ENCODE peak calls at places on chromosome 10, in four cellular contexts. Y, M, B and U are unnamed samples.

GRCh38 chr10:101896466-101896865 is 52.9 kb upstream of the KCNIP2 start:
- DNase-seq in M (no peak), B (no peak), Y (no peak), U (no peak)

GRCh38 chr10:131779661-131780394 is 121.0 kb upstream of the PPP2R2D start:
- DNase-seq in Y (no peak), B (no peak), M (no peak), U (no peak)

GRCh38 chr10:117221156-117221711 is 19.7 kb upstream of the SLC18A2 start:
- DNase-seq in Y (no peak), B (peak; percentile 24), M (no peak), U (peak; percentile 6)

GRCh38 chr10:82826132-82826531 is 951.1 kb downstream of the NRG3 start:
- DNase-seq in M (no peak), B (no peak), Y (peak; percentile 26), U (peak; percentile 59)

GRCh38 chr10:74039561-74040145 is 41.7 kb downstream of the VCL start:
- DNase-seq in M (no peak), Y (peak; percentile 83), B (peak; percentile 49), U (peak; percentile 87)

GRCh38 chr10:86671985-86672710 is 3.8 kb downstream of the LDB3 start:
- DNase-seq in Y (no peak), M (peak; percentile 79), B (no peak), U (peak; percentile 46)

GRCh38 chr10:113071446-113071845 is 121.4 kb downstream of the TCF7L2 start:
- DNase-seq in M (peak; percentile 76), B (no peak), Y (peak; percentile 64), U (peak; percentile 73)

GRCh38 chr10:116108106-116108505 is 164.9 kb downstream of the GFRA1 start:
- DNase-seq in M (no peak), Y (no peak), B (no peak), U (no peak)

GRCh38 chr10:635088-635861 is 54.2 kb downstream of the DIP2C start:
- DNase-seq in Y (no peak), B (peak; percentile 18), M (no peak), U (no peak)

GRCh38 chr10:70331486-70332268 is 47.9 kb upstream of the NPFFR1 start:
- DNase-seq in B (peak; percentile 99), Y (peak; percentile 94), M (peak; percentile 43), U (peak; percentile 96)

GRCh38 chr10:119669975-119670640 is 18.9 kb downstream of the BAG3 start:
- DNase-seq in B (no peak), Y (no peak), M (no peak), U (no peak)

GRCh38 chr10:30804478-30805055 is 175.0 kb upstream of the LYZL2 start:
- DNase-seq in Y (peak; percentile 76), B (peak; percentile 68), M (peak; percentile 41), U (no peak)

GRCh38 chr10:44628921-44629320 is 244.0 kb upstream of the CXCL12 start:
- DNase-seq in M (no peak), B (peak; percentile 62), Y (peak; percentile 97), U (peak; percentile 94)

GRCh38 chr10:28331821-28332220 is 29.0 kb upstream of the MPP7 start:
- DNase-seq in Y (peak; percentile 25), M (no peak), B (no peak), U (peak; percentile 2)

GRCh38 chr10:74332398-74332797 is 181.4 kb downstream of the ADK start:
- DNase-seq in B (no peak), M (no peak), Y (no peak), U (no peak)

GRCh38 chr10:95304463-95304862 is 13.7 kb upstream of the PDLIM1 start:
- DNase-seq in Y (no peak), M (no peak), B (no peak), U (no peak)

GRCh38 chr10:96794786-96795733 is 37.0 kb upstream of the LCOR start:
- DNase-seq in B (peak; percentile 20), M (no peak), Y (peak; percentile 3), U (peak; percentile 21)

GRCh38 chr10:132519382-132520146 is 18.0 kb upstream of the INPP5A start:
- DNase-seq in B (no peak), Y (no peak), M (no peak), U (no peak)

GRCh38 chr10:78267598-78267997 is 233.9 kb downstream of the RPS24 start:
- DNase-seq in Y (no peak), M (no peak), B (no peak), U (no peak)

GRCh38 chr10:17214991-17215781 is 12.9 kb upstream of the VIM start:
- DNase-seq in M (no peak), B (peak; percentile 52), Y (peak; percentile 79), U (peak; percentile 98)

GRCh38 chr10:88163572-88163971 is 300.1 kb downstream of the PTEN start:
- DNase-seq in B (no peak), Y (no peak), M (no peak), U (peak; percentile 21)

GRCh38 chr10:10359263-10359662 is 658.4 kb upstream of the CELF2 start:
- DNase-seq in Y (no peak), M (no peak), B (no peak), U (peak; percentile 46)

GRCh38 chr10:80429521-80429966 is 21.2 kb downstream of the PRXL2A start:
- DNase-seq in M (no peak), Y (no peak), B (no peak), U (no peak)

GRCh38 chr10:67144554-67144953 is 218.7 kb downstream of the LRRTM3 start:
- DNase-seq in Y (no peak), B (no peak), M (no peak), U (no peak)

GRCh38 chr10:122259075-122259466 is 12.0 kb upstream of the BTBD16 start:
- DNase-seq in Y (no peak), M (no peak), B (no peak), U (no peak)

GRCh38 chr10:96850825-96851224 is 18.7 kb downstream of the LCOR start:
- DNase-seq in B (no peak), Y (peak; percentile 95), M (no peak), U (no peak)

GRCh38 chr10:17771027-17771426 is 19.0 kb downstream of the TMEM236 start:
- DNase-seq in B (no peak), M (no peak), Y (no peak), U (no peak)

GRCh38 chr10:21242915-21243314 is 282.6 kb downstream of the SKIDA1 start:
- DNase-seq in B (no peak), M (no peak), Y (no peak), U (no peak)

GRCh38 chr10:131172433-131172832 is 139.1 kb downstream of the TCERG1L start:
- DNase-seq in M (no peak), Y (no peak), B (no peak), U (no peak)

DNA sequence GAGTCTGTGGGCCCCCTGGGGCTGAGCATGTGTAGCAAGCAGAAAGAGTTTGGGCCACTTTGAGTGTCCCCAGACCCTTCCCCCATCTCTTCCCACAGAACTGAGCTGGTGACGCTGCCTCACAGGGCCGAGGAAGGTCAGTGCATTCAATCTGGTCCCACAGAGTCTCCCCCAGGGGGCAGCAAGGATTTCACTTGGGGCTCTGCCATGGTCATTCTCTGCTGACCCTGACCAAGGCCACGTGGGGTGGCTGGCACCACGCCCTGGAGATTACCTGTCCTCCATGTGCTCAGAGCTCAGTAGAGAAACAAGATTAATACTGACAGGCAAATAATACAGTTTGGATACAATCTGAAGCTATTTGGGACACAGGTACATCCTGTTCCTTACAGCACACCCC is 30.2 kb downstream of the ADRA2A start:
- DNase-seq in B (no peak), M (no peak), Y (no peak), U (no peak)
- TF ChIP-seq CTCF in B (no peak), M (no peak), Y (no peak), U (no peak)

DNA sequence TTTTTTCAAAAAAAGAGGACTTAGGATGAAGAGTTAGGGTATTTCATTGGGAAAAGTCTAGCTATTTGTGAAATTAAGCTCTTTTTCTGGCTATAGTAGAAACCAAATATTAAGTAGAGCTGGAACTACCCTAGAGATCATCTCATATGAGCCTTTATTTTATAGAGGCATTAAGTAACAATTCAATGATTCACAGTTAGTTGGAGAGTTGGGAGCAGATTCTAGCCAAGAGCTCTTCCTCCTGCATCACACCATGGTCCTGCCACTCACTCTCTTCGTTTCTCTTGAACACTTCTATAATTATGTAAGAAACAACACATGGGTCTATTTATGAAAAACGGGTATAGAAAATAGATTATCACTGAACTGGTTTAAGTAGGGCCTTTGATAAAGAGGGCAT is 76.1 kb upstream of the ANK3 start:
- DNase-seq in Y (peak; percentile 37), M (no peak), B (no peak), U (peak; percentile 38)
- H3K4me3 ChIP-seq in Y (no peak overlapping the region), M (no peak overlapping the region), B (no peak overlapping the region), U (no peak overlapping the region)

DNA sequence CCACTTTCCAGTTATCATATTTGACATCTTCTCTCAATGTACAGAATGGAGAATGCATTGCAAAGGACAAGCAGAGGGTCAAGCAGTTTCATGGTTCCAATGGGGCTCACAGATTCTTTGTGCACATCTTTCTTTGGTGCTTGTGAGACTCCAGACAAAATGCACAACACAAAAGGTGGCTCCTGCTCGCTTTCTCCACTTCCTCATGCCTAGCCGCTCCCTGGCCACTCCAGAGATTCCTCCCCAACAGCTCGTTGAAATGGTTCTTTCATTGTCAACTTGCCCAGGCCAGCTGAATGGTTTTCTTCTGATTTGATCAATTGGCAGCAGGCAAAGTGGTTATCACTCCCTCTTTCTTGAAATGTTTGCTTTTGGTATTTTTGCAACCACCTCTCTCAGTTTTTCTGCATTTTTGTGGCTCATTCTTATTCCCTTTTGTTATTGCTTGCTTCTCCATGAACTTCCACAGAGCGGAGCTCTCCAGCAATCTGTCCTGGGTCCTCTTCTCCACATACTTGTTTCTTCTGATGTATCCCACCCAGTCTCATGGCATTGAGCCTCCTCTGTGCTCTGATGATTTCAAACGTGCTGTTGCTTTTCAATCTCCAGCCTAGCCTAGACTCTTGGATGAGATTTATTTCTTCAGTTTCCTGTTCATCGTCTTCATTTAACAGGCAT is 507.8 kb upstream of the MKI67 start:
- DNase-seq in B (no peak), Y (peak; percentile 1), M (no peak), U (peak; percentile 28)
- TF ChIP-seq CTCF in B (no peak), Y (peak; percentile 2), M (peak; percentile 29), U (peak; percentile 40)

GRCh38 chr10:104326991-104327610 is 11.2 kb downstream of the ITPRIP start:
- DNase-seq in B (no peak), Y (no peak), M (no peak), U (no peak)

GRCh38 chr10:104329754-104330153 is 8.5 kb downstream of the ITPRIP start:
- DNase-seq in B (peak; percentile 78), M (no peak), Y (peak; percentile 82), U (peak; percentile 69)

GRCh38 chr10:104328916-104329710 is 9.2 kb downstream of the ITPRIP start:
- DNase-seq in M (no peak), B (peak; percentile 95), Y (peak; percentile 97), U (peak; percentile 94)

GRCh38 chr10:104327745-104328635 is 10.3 kb downstream of the ITPRIP start:
- DNase-seq in Y (peak; percentile 87), M (peak; percentile 66), B (peak; percentile 87), U (peak; percentile 82)

GRCh38 chr10:104328636-104328915 is 9.7 kb downstream of the ITPRIP start:
- DNase-seq in M (no peak), B (no peak), Y (no peak), U (no peak)
- H3K4me3 ChIP-seq in M (peak overlapping the region; percentile 23), B (peak overlapping the region; percentile 56), Y (peak overlapping the region; percentile 46), U (no peak overlapping the region)

GRCh38 chr10:126092806-126093205 is 196.4 kb downstream of the FANK1 start:
- DNase-seq in Y (peak; percentile 32), B (no peak), M (no peak), U (no peak)

GRCh38 chr10:126094537-126094936 is 198.2 kb downstream of the FANK1 start:
- DNase-seq in Y (no peak), M (no peak), B (no peak), U (no peak)

GRCh38 chr10:126098216-126098561 is 201.8 kb downstream of the FANK1 start:
- DNase-seq in M (no peak), Y (no peak), B (no peak), U (no peak)

GRCh38 chr10:126101744-126102143 is 205.4 kb downstream of the FANK1 start:
- DNase-seq in Y (no peak), M (no peak), B (peak; percentile 62), U (no peak)

GRCh38 chr10:126097558-126098215 is 201.3 kb downstream of the FANK1 start:
- DNase-seq in Y (no peak), M (no peak), B (no peak), U (no peak)
- TF ChIP-seq CTCF in Y (no peak), M (peak; percentile 23), B (no peak), U (peak; percentile 24)